ENCODE peak calls at places on chromosomes 3 and 15, in six cellular contexts. R is hepatocyte, Q is GM12865, A is AG04449, B is GM10248, V is H4. Y is an unnamed sample.

GRCh38 chr3:133379926-133380325 is 19.9 kb upstream of the BFSP2 start:
- DNase-seq in Q (no peak), A (no peak), B (no peak), R (no peak), V (no peak), Y (no peak)

GRCh38 chr3:12980596-12981290 is 92.5 kb downstream of the IQSEC1 start:
- DNase-seq in B (no peak), R (no peak), V (no peak), Q (no peak), A (no peak), Y (no peak)

GRCh38 chr15:71011503-71012155 is 103.6 kb upstream of the THSD4 start:
- DNase-seq in V (peak; percentile 41), R (peak; percentile 55), B (no peak), Q (peak; percentile 47), A (peak; percentile 41), Y (peak; percentile 80)

GRCh38 chr3:35524851-35525250 is 114.5 kb upstream of the ARPP21 start:
- DNase-seq in Q (no peak), V (no peak), R (no peak), B (no peak), A (no peak), Y (no peak)

GRCh38 chr15:74635228-74635627 is 19.6 kb downstream of the CLK3 start:
- DNase-seq in V (peak; percentile 64), A (no peak), R (peak; percentile 81), Q (peak; percentile 86), B (peak; percentile 77), Y (peak; percentile 67)

GRCh38 chr3:99852851-99853250 is 35.2 kb downstream of the CMSS1 start:
- DNase-seq in V (no peak), A (no peak), R (no peak), Q (no peak), B (no peak), Y (peak; percentile 43)

GRCh38 chr15:64774556-64775523 is 549 bp downstream of the RBPMS2 start:
- DNase-seq in R (peak; percentile 51), A (no peak), Q (no peak), V (no peak), B (no peak), Y (no peak)

GRCh38 chr3:4950351-4950784 is 28.9 kb upstream of the BHLHE40 start:
- DNase-seq in V (no peak), Q (no peak), R (no peak), A (no peak), B (no peak), Y (no peak)

GRCh38 chr3:187281191-187281714 is 10.3 kb downstream of the MASP1 start:
- DNase-seq in Q (no peak), R (peak; percentile 38), V (peak; percentile 75), B (no peak), A (peak; percentile 83), Y (peak; percentile 93)

GRCh38 chr15:91973481-91973880 is 120.0 kb downstream of the SLCO3A1 start:
- DNase-seq in R (no peak), A (no peak), Q (no peak), B (no peak), V (no peak), Y (no peak)

GRCh38 chr3:177300039-177300833 is 103.0 kb upstream of the TBL1XR1 start:
- DNase-seq in A (no peak), B (no peak), R (peak; percentile 81), V (no peak), Q (peak; percentile 36), Y (peak; percentile 16)

GRCh38 chr3:184335661-184336483 is 1.5 kb upstream of the FAM131A start:
- DNase-seq in R (peak; percentile 94), Q (peak; percentile 82), V (peak; percentile 75), B (peak; percentile 89), A (no peak), Y (peak; percentile 76)

GRCh38 chr3:62884041-62884870 is 9.0 kb upstream of the CADPS start:
- DNase-seq in R (no peak), Q (no peak), A (no peak), V (no peak), B (no peak), Y (no peak)

GRCh38 chr3:161510510-161511260 is 14.1 kb downstream of the OTOL1 start:
- DNase-seq in Q (no peak), R (no peak), V (no peak), B (no peak), A (no peak), Y (peak; percentile 23)

GRCh38 chr15:52093539-52094502 is 18.8 kb downstream of the BCL2L10 start:
- DNase-seq in Q (no peak), R (no peak), B (no peak), A (peak; percentile 76), V (peak; percentile 96), Y (peak; percentile 98)

GRCh38 chr3:188135271-188135670 is 18.7 kb upstream of the LPP start:
- DNase-seq in R (no peak), A (no peak), V (no peak), Q (no peak), B (no peak), Y (no peak)

GRCh38 chr3:45975696-45976095 is 19.9 kb downstream of the FYCO1 start:
- DNase-seq in R (no peak), B (no peak), Q (no peak), A (no peak), V (no peak), Y (no peak)

GRCh38 chr3:78732471-78732870 is 1035.3 kb downstream of the ROBO1 start:
- DNase-seq in V (no peak), A (no peak), Q (no peak), R (no peak), B (no peak), Y (no peak)

GRCh38 chr15:73139416-73140082 is 87.3 kb downstream of the NEO1 start:
- DNase-seq in B (no peak), V (no peak), R (no peak), A (no peak), Q (no peak), Y (no peak)

GRCh38 chr3:13217736-13218540 is 144.7 kb upstream of the IQSEC1 start:
- DNase-seq in R (peak; percentile 24), A (no peak), Q (no peak), V (no peak), B (no peak), Y (no peak)

GRCh38 chr3:37170097-37170496 is 4.3 kb downstream of the LRRFIP2 start:
- DNase-seq in V (no peak), R (peak; percentile 25), B (no peak), A (no peak), Q (no peak), Y (peak; percentile 16)

GRCh38 chr3:10783360-10784346 is 32.4 kb upstream of the SLC6A11 start:
- DNase-seq in B (no peak), A (no peak), R (peak; percentile 41), Q (peak; percentile 46), V (peak; percentile 23), Y (peak; percentile 40)

GRCh38 chr3:27596334-27596841 is 112.2 kb upstream of the SLC4A7 start:
- DNase-seq in B (no peak), V (no peak), A (no peak), Q (peak; percentile 50), R (no peak), Y (peak; percentile 78)

GRCh38 chr3:174767853-174768382 is 91.2 kb upstream of the NAALADL2 start:
- DNase-seq in R (no peak), Q (no peak), A (no peak), V (no peak), B (no peak), Y (peak; percentile 51)

GRCh38 chr3:20068512-20069177 is 28.4 kb downstream of the KAT2B start:
- DNase-seq in A (no peak), B (no peak), R (no peak), V (no peak), Q (no peak), Y (peak; percentile 22)